ENCODE peak calls at places on chromosome 15, in five cellular contexts. P is H1, G is GM12878, Y is HepG2, W is NT2/D1. Z is an unnamed sample.

GRCh38 chr15:70095387-70096214 is 2.1 kb downstream of the TLE3 start:
- DNase-seq in Y (no peak), W (no peak), P (peak; percentile 79), G (no peak), Z (peak; percentile 33)

GRCh38 chr15:80275946-80276345 is 23.9 kb upstream of the CTXND1 start:
- DNase-seq in G (no peak), W (no peak), Y (no peak), P (no peak), Z (no peak)

GRCh38 chr15:36775209-36775608 is 195.8 kb downstream of the CDIN1 start:
- DNase-seq in W (no peak), P (no peak), G (no peak), Y (no peak), Z (no peak)

GRCh38 chr15:77831989-77832388 is 199.3 kb upstream of the LINGO1 start:
- DNase-seq in W (no peak), P (no peak), Y (no peak), G (no peak), Z (no peak)

GRCh38 chr15:75178171-75178937 is 23.3 kb upstream of the C15orf39 start:
- DNase-seq in W (no peak), P (peak; percentile 72), G (no peak), Y (peak; percentile 75), Z (no peak)

GRCh38 chr15:42190370-42190769 is 17.7 kb downstream of the VPS39 start:
- DNase-seq in Y (no peak), P (no peak), W (no peak), G (no peak), Z (no peak)

GRCh38 chr15:39083213-39083612 is 497.7 kb upstream of the THBS1 start:
- DNase-seq in G (no peak), W (no peak), P (no peak), Y (no peak), Z (no peak)

GRCh38 chr15:89406756-89407650 is 72.4 kb upstream of the POLG start:
- DNase-seq in Y (no peak), G (no peak), P (no peak), W (no peak), Z (no peak)

GRCh38 chr15:63156708-63157065 is 590 bp downstream of the RPS27L start:
- DNase-seq in P (no peak), W (no peak), G (no peak), Y (peak; percentile 25), Z (peak; percentile 14)

GRCh38 chr15:26555898-26556297 is 217.0 kb downstream of the GABRB3 start:
- DNase-seq in Y (no peak), P (no peak), G (no peak), W (no peak), Z (no peak)

GRCh38 chr15:69609176-69609575 is 156.6 kb downstream of the RPLP1 start:
- DNase-seq in Y (no peak), G (no peak), P (no peak), W (no peak), Z (no peak)

GRCh38 chr15:75598361-75598760 is 19.2 kb upstream of the PTPN9 start:
- DNase-seq in Y (no peak), W (no peak), P (no peak), G (no peak), Z (no peak)

GRCh38 chr15:40550381-40551037 is 14.3 kb downstream of the CCDC32 start:
- DNase-seq in Y (no peak), P (no peak), W (no peak), G (peak; percentile 94), Z (no peak)

GRCh38 chr15:50302581-50302980 is 37.1 kb upstream of the HDC start:
- DNase-seq in P (no peak), G (no peak), W (no peak), Y (no peak), Z (no peak)

GRCh38 chr15:94404733-94405283 is 173.4 kb downstream of the MCTP2 start:
- DNase-seq in W (no peak), G (no peak), Y (no peak), P (no peak), Z (no peak)

GRCh38 chr15:25774871-25775270 is 88.3 kb downstream of the ATP10A start:
- DNase-seq in G (no peak), Y (no peak), W (no peak), P (no peak), Z (no peak)

GRCh38 chr15:57732526-57733331 is 26.2 kb downstream of the POLR2M start:
- DNase-seq in G (no peak), W (no peak), P (peak; percentile 80), Y (peak; percentile 49), Z (peak; percentile 41)

GRCh38 chr15:87145686-87146085 is 1066.0 kb downstream of the AGBL1 start:
- DNase-seq in Y (no peak), P (no peak), W (no peak), G (no peak), Z (no peak)

GRCh38 chr15:87142096-87142495 is 1062.4 kb downstream of the AGBL1 start:
- DNase-seq in Y (no peak), P (no peak), W (no peak), G (no peak), Z (no peak)

GRCh38 chr15:87144775-87145174 is 1065.1 kb downstream of the AGBL1 start:
- DNase-seq in W (no peak), Y (no peak), P (no peak), G (no peak), Z (no peak)
- TF ChIP-seq SUZ12 in W (no peak), Y (no peak), P (no peak), G (no peak), Z (no peak)

DNA sequence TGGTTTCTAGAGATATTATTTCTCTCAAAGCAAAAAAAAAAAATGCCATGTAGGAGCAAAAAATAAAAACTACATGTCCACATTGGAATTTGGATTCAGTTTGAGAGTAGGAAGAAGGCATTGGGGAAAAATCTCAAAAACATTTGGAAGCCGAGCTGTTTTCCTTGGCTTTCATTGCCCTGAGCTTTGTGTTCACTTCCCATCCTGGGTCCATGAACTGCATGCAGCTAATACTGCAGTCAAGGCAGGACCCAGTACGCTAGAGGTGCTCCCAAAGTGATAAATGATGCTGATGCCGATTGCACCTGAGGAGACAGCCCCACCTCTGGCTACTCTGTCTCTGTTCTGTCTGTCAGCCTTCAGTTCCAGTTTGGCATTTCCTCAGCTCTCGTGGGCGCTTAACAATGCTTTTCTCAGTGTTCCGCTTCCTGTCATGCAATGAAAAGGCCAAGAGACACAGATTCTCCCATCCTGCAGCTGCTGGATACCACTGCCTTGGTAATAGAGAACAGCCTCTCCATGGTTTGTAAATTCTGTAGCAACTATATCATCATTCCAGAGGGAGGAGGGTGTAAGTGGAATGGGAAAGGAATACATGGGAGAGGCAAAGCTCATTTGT is 181.8 kb downstream of the RYR3 start:
- DNase-seq in P (no peak), G (no peak), Y (no peak), W (no peak), Z (no peak)
- TF ChIP-seq SUZ12 in P (no peak), G (no peak), Y (no peak), W (no peak), Z (no peak)

DNA sequence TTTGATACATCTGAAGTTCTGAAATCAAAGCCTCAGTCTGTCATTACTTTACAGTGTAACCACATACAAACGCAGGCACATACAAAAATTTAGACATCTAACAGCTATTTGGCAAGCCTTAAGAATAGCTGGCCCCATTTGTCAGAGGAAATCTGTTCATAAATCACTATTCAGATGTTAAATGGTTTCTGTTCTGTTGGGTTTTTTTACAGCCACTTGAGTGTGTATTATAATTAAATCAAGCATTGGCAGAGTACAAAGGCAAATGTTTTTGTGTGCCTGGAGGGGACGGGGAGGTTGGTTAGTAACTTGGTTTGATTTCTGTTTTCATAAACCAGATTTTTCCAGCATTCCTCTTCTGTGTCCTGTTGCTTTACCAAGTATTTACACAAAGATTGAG is 24.1 kb downstream of the PIGB start:
- DNase-seq in G (no peak), P (no peak), W (no peak), Y (no peak), Z (no peak)
- TF ChIP-seq SUZ12 in G (no peak), P (no peak), W (no peak), Y (no peak), Z (no peak)

GRCh38 chr15:67024998-67025368 is 40.4 kb upstream of the SMAD3 start:
- DNase-seq in W (no peak), Y (no peak), P (no peak), G (no peak), Z (no peak)

GRCh38 chr15:67023517-67024321 is 41.7 kb upstream of the SMAD3 start:
- DNase-seq in P (no peak), W (no peak), Y (no peak), G (no peak), Z (no peak)

GRCh38 chr15:67024322-67024997 is 40.9 kb upstream of the SMAD3 start:
- DNase-seq in G (peak; percentile 16), P (no peak), Y (peak; percentile 77), W (no peak), Z (peak; percentile 36)

GRCh38 chr15:67025719-67026118 is 39.7 kb upstream of the SMAD3 start:
- DNase-seq in G (no peak), Y (no peak), W (no peak), P (no peak), Z (no peak)

GRCh38 chr15:67026171-67026967 is 39.0 kb upstream of the SMAD3 start:
- DNase-seq in P (no peak), Y (no peak), W (no peak), G (no peak), Z (no peak)
- TF ChIP-seq SUZ12 in P (no peak), Y (no peak), W (no peak), G (no peak), Z (no peak)

Z was measured in HEK293T.